ENCODE peak calls at places on chromosomes 13 and 19, in ten cellular contexts. P, E, Q, H, I, G, J, A, T and K are unnamed samples.

GRCh38 chr13:45373116-45373606 is 32.2 kb upstream of the TPT1 start:
- DNase-seq in J (peak), T (no peak), G (no peak), A (no peak), Q (no peak), E (no peak), P (no peak), H (no peak), I (no peak), K (no peak)

GRCh38 chr13:25943666-25944065 is 108.2 kb downstream of the SHISA2 start:
- DNase-seq in I (no peak), J (no peak), E (no peak), A (peak), T (no peak), G (no peak), H (no peak), P (no peak), Q (no peak), K (no peak)

GRCh38 chr19:58586131-58586765 is 13.1 kb upstream of the MZF1 start:
- DNase-seq in T (no peak), J (no peak), E (no peak), I (peak), G (no peak), P (no peak), A (no peak), Q (peak), H (no peak), K (no peak)

GRCh38 chr13:108897955-108898354 is 268.5 kb downstream of the MYO16 start:
- DNase-seq in G (no peak), I (no peak), Q (no peak), T (no peak), P (no peak), H (no peak), A (peak), E (no peak), J (no peak), K (no peak)

GRCh38 chr13:112244495-112245177 is 131.5 kb upstream of the SPACA7 start:
- DNase-seq in A (no peak), P (no peak), E (no peak), G (no peak), H (no peak), Q (no peak), T (no peak), I (no peak), J (no peak), K (no peak)

GRCh38 chr13:109400192-109400591 is 386.2 kb downstream of the IRS2 start:
- DNase-seq in A (peak), E (no peak), T (no peak), I (no peak), Q (no peak), G (no peak), H (no peak), P (no peak), J (peak), K (no peak)

GRCh38 chr13:49238621-49239020 is 9.1 kb upstream of the CDADC1 start:
- DNase-seq in H (no peak), J (no peak), Q (no peak), A (no peak), I (no peak), G (no peak), P (no peak), T (no peak), E (no peak), K (no peak)

GRCh38 chr19:40281381-40282208 is 3.5 kb downstream of the AKT2 start:
- DNase-seq in P (no peak), H (no peak), I (no peak), E (no peak), T (no peak), A (no peak), Q (no peak), G (no peak), J (no peak), K (no peak)

GRCh38 chr19:4393947-4394590 is 6.3 kb downstream of the SH3GL1 start:
- DNase-seq in H (no peak), G (no peak), T (no peak), A (no peak), J (no peak), P (no peak), E (no peak), I (no peak), Q (no peak), K (no peak)

GRCh38 chr13:102912599-102912998 is 66.8 kb downstream of the ERCC5 start:
- DNase-seq in P (no peak), E (no peak), J (no peak), T (no peak), I (no peak), G (no peak), H (no peak), Q (no peak), A (no peak), K (no peak)

GRCh38 chr13:51435002-51435578 is 17.7 kb downstream of the INTS6 start:
- DNase-seq in P (no peak), H (no peak), G (no peak), E (no peak), I (no peak), A (peak), T (no peak), Q (no peak), J (no peak), K (no peak)

GRCh38 chr19:3670796-3671679 is 29.2 kb downstream of the PIP5K1C start:
- DNase-seq in H (peak), T (peak), E (peak), P (no peak), I (peak), Q (peak), A (no peak), G (peak), J (peak), K (peak)

GRCh38 chr13:49569993-49570689 is 15.2 kb downstream of the RCBTB1 start:
- DNase-seq in T (no peak), J (no peak), P (no peak), G (no peak), H (no peak), Q (no peak), E (no peak), I (no peak), A (peak), K (no peak)

GRCh38 chr13:106610511-106610910 is 42.6 kb upstream of the ARGLU1 start:
- DNase-seq in A (no peak), J (no peak), T (no peak), G (no peak), Q (no peak), H (no peak), E (no peak), P (no peak), I (no peak), K (no peak)

GRCh38 chr19:40584007-40584406 is 7.3 kb downstream of the SHKBP1 start:
- DNase-seq in E (no peak), A (no peak), Q (no peak), G (no peak), I (no peak), J (no peak), H (no peak), T (no peak), P (no peak), K (no peak)

GRCh38 chr19:2663920-2664571 is 38.4 kb downstream of the GNG7 start:
- DNase-seq in J (peak), I (no peak), G (no peak), Q (peak), H (no peak), E (no peak), T (no peak), P (no peak), A (peak), K (no peak)

GRCh38 chr13:99028890-99029289 is 51.0 kb upstream of the DOCK9 start:
- DNase-seq in T (no peak), Q (no peak), H (no peak), A (peak), G (no peak), I (no peak), P (no peak), E (no peak), J (no peak), K (peak)

GRCh38 chr13:54875111-54875510 is 1846.5 kb downstream of the OLFM4 start:
- DNase-seq in T (no peak), P (no peak), I (no peak), E (no peak), Q (no peak), G (no peak), H (no peak), J (no peak), A (no peak), K (no peak)

GRCh38 chr13:26571518-26571917 is 14.0 kb downstream of the WASF3 start:
- DNase-seq in A (no peak), T (no peak), P (no peak), I (no peak), Q (no peak), H (no peak), G (no peak), E (no peak), J (no peak), K (no peak)

GRCh38 chr13:37869756-37870488 is at the start of gene TRPC4:
- DNase-seq in E (no peak), G (peak), J (peak), P (no peak), A (peak), I (peak), T (no peak), Q (peak), H (no peak), K (peak)

GRCh38 chr19:33865306-33865705 is 68.6 kb downstream of the KCTD15 start:
- DNase-seq in A (no peak), H (no peak), Q (peak), J (no peak), T (no peak), I (no peak), G (no peak), P (no peak), E (no peak), K (no peak)

GRCh38 chr19:10533656-10534386 is 9.9 kb upstream of the ATG4D start:
- DNase-seq in G (no peak), J (no peak), H (no peak), Q (no peak), P (no peak), E (no peak), T (no peak), I (no peak), A (no peak), K (no peak)

GRCh38 chr13:38202730-38203129 is 146.9 kb upstream of the UFM1 start:
- DNase-seq in H (no peak), Q (no peak), I (no peak), P (no peak), T (no peak), E (no peak), J (no peak), G (no peak), A (no peak), K (no peak)

GRCh38 chr13:99403458-99403971 is 96.3 kb upstream of the GPR183 start:
- DNase-seq in I (no peak), Q (no peak), T (peak), H (no peak), E (no peak), G (no peak), J (no peak), A (no peak), P (no peak), K (no peak)

GRCh38 chr13:94704347-94705080 is 7.8 kb downstream of the SOX21 start:
- DNase-seq in E (no peak), T (no peak), H (no peak), Q (no peak), A (no peak), I (no peak), J (no peak), P (no peak), G (no peak), K (no peak)

GRCh38 chr13:68535329-68535728 is 1305.2 kb upstream of the PCDH9 start:
- DNase-seq in I (no peak), H (no peak), A (no peak), P (no peak), T (no peak), Q (no peak), G (no peak), E (no peak), J (no peak), K (no peak)

GRCh38 chr19:2984196-2984490 is 6.8 kb downstream of the TLE6 start:
- DNase-seq in Q (no peak), H (no peak), E (no peak), T (no peak), I (no peak), G (no peak), P (no peak), J (no peak), A (no peak), K (no peak)

GRCh38 chr19:35030257-35031071 is at the start of gene SCN1B:
- DNase-seq in I (peak), J (peak), T (no peak), H (no peak), P (no peak), G (peak), A (peak), Q (peak), E (no peak), K (peak)
- TF ChIP-seq POLR2A in I (no peak), J (no peak), T (no peak), H (peak), P (no peak), G (no peak), A (no peak), Q (no peak), E (no peak), K (no peak)

GRCh38 chr13:114112231-114112825 is 20.1 kb downstream of the RASA3 start:
- DNase-seq in A (no peak), T (no peak), Q (no peak), E (no peak), G (peak), I (peak), P (no peak), H (no peak), J (no peak), K (no peak)
- H3K4me3 ChIP-seq in A (no peak), T (no peak), Q (no peak), E (no peak), G (no peak), I (no peak), P (no peak), H (no peak), J (no peak), K (no peak)

DNA sequence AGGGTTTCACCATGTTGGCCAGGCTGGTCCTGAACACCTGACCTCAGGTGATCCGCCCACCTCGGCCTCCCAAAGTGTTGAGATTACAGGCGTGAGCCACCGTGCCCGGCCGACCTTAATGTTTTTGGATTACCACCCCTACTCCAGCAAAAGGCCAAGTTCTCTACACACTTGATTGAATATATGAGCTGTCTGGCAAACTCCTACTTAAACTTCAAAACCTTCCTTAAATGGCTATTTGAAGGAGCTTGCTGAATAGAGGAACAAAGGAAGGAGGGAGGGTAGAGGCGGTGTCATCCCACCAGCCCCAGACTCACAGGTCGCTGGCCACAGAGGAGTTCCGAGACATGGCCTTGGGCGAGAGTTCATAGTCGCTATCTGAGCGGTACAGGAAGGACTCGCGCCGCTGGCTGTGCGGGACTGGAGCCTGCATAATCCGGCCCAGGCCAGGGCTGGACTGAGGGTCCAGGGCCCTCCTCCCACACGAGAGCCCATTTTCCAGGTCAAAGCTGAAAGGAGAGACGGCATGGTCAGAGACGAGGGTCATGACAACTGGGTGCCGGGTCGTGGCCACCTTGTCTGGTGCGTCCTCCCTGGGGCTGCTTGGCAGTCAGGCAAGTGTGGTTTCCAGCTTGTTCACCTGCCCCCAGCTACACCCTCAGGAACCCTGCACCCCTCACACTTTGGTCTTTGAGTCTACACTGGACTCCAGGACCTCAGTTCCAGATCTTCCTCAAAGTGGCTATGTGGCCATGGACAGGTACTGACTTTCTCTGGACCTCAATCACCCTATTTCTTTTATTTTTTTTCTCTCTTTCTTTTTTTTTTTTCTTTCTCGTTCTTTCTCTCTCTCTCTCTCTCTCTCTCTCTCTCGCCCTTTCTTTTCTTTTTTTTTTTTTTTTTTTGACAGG is 4.2 kb downstream of the PDE4C start:
- DNase-seq in J (no peak), Q (no peak), T (no peak), P (no peak), G (no peak), E (no peak), I (no peak), A (peak), H (no peak), K (peak)
- TF ChIP-seq POLR2A in J (no peak), Q (no peak), T (no peak), P (no peak), G (no peak), E (no peak), I (no peak), A (no peak), H (no peak), K (no peak)

DNA sequence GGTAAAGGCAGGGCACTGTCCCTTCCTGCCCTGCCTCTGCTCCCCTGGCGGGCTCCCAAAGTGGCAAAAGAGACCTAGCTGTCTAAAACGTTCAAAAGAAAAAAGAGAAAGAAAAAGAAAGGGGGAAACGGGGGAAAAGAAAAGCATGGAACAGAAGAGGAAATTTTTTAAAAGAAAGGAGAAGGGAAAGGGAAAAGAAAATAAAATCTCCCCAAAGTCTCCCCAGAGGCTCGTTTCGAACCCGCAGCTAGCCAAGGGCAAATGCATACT is 37.0 kb upstream of the FLT1 start:
- DNase-seq in G (no peak), P (no peak), I (no peak), T (no peak), E (no peak), J (no peak), Q (no peak), H (no peak), A (no peak), K (no peak)
- H3K4me3 ChIP-seq in G (peak), P (peak), I (peak), T (peak), E (peak), J (peak), Q (peak), H (peak), A (no peak), K (no peak)

GRCh38 chr19:42255766-42256750 is 1.1 kb upstream of the ERF start:
- DNase-seq in Q (peak), P (no peak), G (peak), E (peak), J (no peak), I (peak), A (peak), T (peak), H (no peak), K (no peak)

GRCh38 chr19:42253245-42254082 is 1.5 kb downstream of the ERF start:
- DNase-seq in Q (peak), H (peak), I (peak), T (peak), G (peak), P (no peak), J (peak), E (peak), A (peak), K (peak)

GRCh38 chr19:42252365-42253244 is 2.3 kb downstream of the ERF start:
- DNase-seq in T (peak), G (peak), H (no peak), A (no peak), Q (no peak), P (no peak), E (peak), I (peak), J (no peak), K (peak)

GRCh38 chr19:42254850-42255765 is at the start of gene ERF:
- DNase-seq in H (peak), E (peak), Q (peak), G (peak), T (peak), P (peak), I (peak), A (peak), J (peak), K (peak)

DNA sequence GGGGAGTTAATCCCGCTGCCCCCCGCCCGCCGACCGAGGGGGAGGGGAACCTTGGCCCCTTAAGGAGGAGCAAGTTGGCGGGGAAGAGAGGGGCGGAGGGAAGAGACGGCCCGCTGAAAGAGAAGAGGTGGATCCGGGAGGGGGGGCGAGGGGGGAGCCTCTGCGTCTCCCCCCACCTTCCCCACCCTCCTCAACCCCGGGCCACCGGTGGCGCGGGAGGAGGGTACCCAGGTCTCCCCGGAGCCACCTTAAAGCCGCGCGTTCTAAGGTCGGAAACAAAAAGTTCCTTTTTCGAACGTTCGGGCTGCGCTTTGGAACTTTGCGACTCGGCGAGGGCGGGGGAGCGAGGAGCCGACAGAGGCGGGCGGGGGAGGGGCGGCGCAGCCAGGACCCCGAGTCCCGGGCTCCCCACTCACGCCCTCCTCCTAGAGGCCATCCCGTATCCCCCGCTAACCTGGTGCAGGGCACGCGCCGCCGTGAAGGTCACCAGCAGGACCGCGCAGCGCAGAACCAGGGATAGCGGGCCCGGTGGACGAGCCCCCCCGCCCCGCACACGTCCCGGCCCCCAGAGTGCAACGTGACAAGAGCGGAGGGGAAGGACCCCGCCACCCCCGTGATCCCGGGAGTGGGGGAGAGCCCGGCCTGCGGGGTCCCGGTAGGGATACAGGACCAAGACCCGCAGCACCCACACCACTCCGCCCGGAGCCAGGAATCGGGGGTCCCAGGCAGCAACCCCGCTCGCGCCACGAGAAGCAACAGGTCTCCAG is 662 bp downstream of the ERF start:
- DNase-seq in Q (peak), G (peak), H (peak), T (peak), J (peak), A (peak), P (no peak), E (peak), I (peak), K (peak)
- TF ChIP-seq POLR2A in Q (no peak), G (no peak), H (peak), T (no peak), J (no peak), A (no peak), P (no peak), E (no peak), I (no peak), K (no peak)

GRCh38 chr19:29528350-29528945 is 2.7 kb downstream of the VSTM2B start:
- DNase-seq in P (no peak), H (peak), E (peak), Q (peak), T (peak), I (peak), G (no peak), J (no peak), A (peak), K (no peak)
- H3K4me3 ChIP-seq in P (peak), H (no peak), E (no peak), Q (peak), T (peak), I (no peak), G (no peak), J (peak), A (no peak), K (peak)

DNA sequence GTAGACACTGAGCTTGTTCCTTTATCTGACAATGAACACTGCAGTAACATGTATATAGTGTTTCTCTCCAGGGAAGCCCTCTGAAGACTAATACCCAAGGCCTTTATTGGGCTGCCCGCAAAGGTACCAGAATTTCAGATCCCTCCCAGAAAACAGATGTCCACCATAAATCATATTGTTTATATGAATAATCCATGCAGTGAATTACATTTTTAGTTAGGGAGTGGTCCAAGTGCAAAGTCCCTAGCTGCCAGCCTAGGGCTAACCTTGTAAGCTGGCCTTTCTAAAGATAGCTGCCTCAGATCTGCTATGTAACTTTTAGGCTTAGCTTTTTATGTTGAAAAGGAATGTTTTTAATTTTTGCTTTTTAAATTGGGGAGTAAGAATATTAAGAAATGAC is 44.7 kb downstream of the TDRD3 start:
- DNase-seq in E (no peak), A (no peak), I (no peak), J (no peak), G (no peak), Q (no peak), P (no peak), H (no peak), T (no peak), K (no peak)
- TF ChIP-seq POLR2A in E (no peak), A (no peak), I (no peak), J (no peak), G (no peak), Q (no peak), P (no peak), H (no peak), T (no peak), K (no peak)